ENCODE peak calls at places on chromosomes 3 and 15, in seven cellular contexts. U, Q, S, M, H, I and E are unnamed samples.

GRCh38 chr3:99172736-99173657 is 271.5 kb upstream of the DCBLD2 start:
- DNase-seq in I (peak), S (no peak), M (no peak), H (peak), U (no peak), Q (peak), E (peak)

GRCh38 chr15:31352911-31353811 is 26.5 kb downstream of the KLF13 start:
- DNase-seq in H (peak), M (peak), Q (no peak), S (peak), U (no peak), I (peak), E (peak)

GRCh38 chr3:194328080-194328571 is 23.0 kb downstream of the CPN2 start:
- DNase-seq in S (no peak), Q (peak), U (no peak), M (no peak), H (peak), I (no peak), E (peak)

GRCh38 chr3:150220791-150221190 is 187.3 kb upstream of the TSC22D2 start:
- DNase-seq in M (no peak), U (no peak), S (no peak), H (no peak), Q (no peak), I (no peak), E (peak)

GRCh38 chr3:154244644-154245043 is 79.6 kb downstream of the DHX36 start:
- DNase-seq in M (no peak), I (no peak), Q (no peak), U (no peak), S (peak), H (no peak), E (peak)

GRCh38 chr3:160184655-160185054 is 40.6 kb upstream of the C3orf80 start:
- DNase-seq in Q (no peak), H (no peak), S (no peak), U (no peak), M (no peak), I (no peak), E (peak)

GRCh38 chr15:96326551-96327154 is 3.8 kb upstream of the NR2F2 start:
- DNase-seq in S (peak), H (no peak), Q (peak), U (no peak), M (no peak), I (no peak), E (peak)

GRCh38 chr15:67839358-67839928 is 402 bp downstream of the RNU6-1 start:
- DNase-seq in Q (no peak), S (no peak), U (no peak), I (no peak), H (peak), M (no peak), E (peak)

GRCh38 chr15:42919794-42920280 is 741 bp downstream of the TTBK2 start:
- DNase-seq in S (peak), M (no peak), Q (peak), I (peak), U (no peak), H (peak), E (peak)

GRCh38 chr3:122786067-122786466 is 7.6 kb downstream of the HSPBAP1 start:
- DNase-seq in I (no peak), S (no peak), H (no peak), U (no peak), Q (no peak), M (no peak), E (peak)

GRCh38 chr3:42880183-42880582 is 4.5 kb upstream of the CYP8B1 start:
- DNase-seq in H (no peak), I (no peak), M (no peak), Q (no peak), S (no peak), U (no peak), E (no peak)

GRCh38 chr3:42702066-42702951 is at the start of gene HHATL:
- DNase-seq in H (no peak), M (no peak), S (peak), I (no peak), U (no peak), Q (peak), E (no peak)

GRCh38 chr15:90062023-90062728 is 40.1 kb downstream of the IDH2 start:
- DNase-seq in M (no peak), U (no peak), S (no peak), H (peak), Q (peak), I (no peak), E (no peak)

GRCh38 chr3:187183210-187183862 is 13.9 kb upstream of the RTP1 start:
- DNase-seq in U (no peak), S (no peak), H (no peak), M (no peak), I (no peak), Q (peak), E (peak)

GRCh38 chr3:126524429-126524988 is 554 bp downstream of the CHST13 start:
- DNase-seq in H (peak), U (no peak), I (no peak), S (no peak), M (no peak), Q (peak), E (peak)

GRCh38 chr15:35973019-35973418 is 427.1 kb upstream of the DPH6 start:
- DNase-seq in I (no peak), S (no peak), M (no peak), U (no peak), H (no peak), Q (no peak), E (no peak)

GRCh38 chr3:159237221-159237620 is 435.4 kb downstream of the MFSD1 start:
- DNase-seq in H (no peak), I (no peak), Q (no peak), S (no peak), M (no peak), U (no peak), E (peak)

GRCh38 chr3:65284971-65285370 is 597.2 kb upstream of the ADAMTS9 start:
- DNase-seq in U (no peak), I (no peak), H (peak), Q (no peak), M (no peak), S (no peak), E (no peak)

GRCh38 chr3:123258811-123259420 is 57.2 kb downstream of the SEC22A start:
- DNase-seq in I (no peak), M (no peak), S (no peak), U (no peak), Q (no peak), H (peak), E (peak)

GRCh38 chr3:115710799-115711198 is 87.5 kb downstream of the GAP43 start:
- DNase-seq in U (no peak), I (no peak), S (no peak), Q (no peak), M (no peak), H (no peak), E (peak)

GRCh38 chr15:96331141-96331941 is 841 bp downstream of the NR2F2 start:
- DNase-seq in Q (peak), H (peak), M (no peak), S (peak), U (no peak), I (no peak), E (peak)

GRCh38 chr15:73715417-73715816 is 31.2 kb downstream of the CD276 start:
- DNase-seq in Q (no peak), I (no peak), H (no peak), M (no peak), U (no peak), S (no peak), E (no peak)

GRCh38 chr3:14766428-14767244 is 52.1 kb upstream of the FGD5 start:
- DNase-seq in U (no peak), Q (peak), I (peak), S (peak), M (no peak), H (no peak), E (no peak)

GRCh38 chr15:80925597-80926059 is 64.0 kb downstream of the MESD start:
- DNase-seq in M (no peak), S (no peak), Q (no peak), H (no peak), U (no peak), I (no peak), E (no peak)

GRCh38 chr3:195168009-195168759 is 102.8 kb downstream of the XXYLT1 start:
- DNase-seq in S (peak), I (no peak), H (no peak), U (no peak), M (no peak), Q (no peak), E (no peak)

GRCh38 chr15:29420188-29420587 is 150.6 kb upstream of the NSMCE3 start:
- DNase-seq in Q (no peak), I (no peak), S (no peak), M (no peak), H (no peak), U (no peak), E (no peak)

GRCh38 chr3:166860217-166860616 is 519.9 kb downstream of the ZBBX start:
- DNase-seq in Q (no peak), I (no peak), M (no peak), U (no peak), H (no peak), S (no peak), E (no peak)

GRCh38 chr3:171801738-171802600 is 8.3 kb downstream of the PLD1 start:
- DNase-seq in I (no peak), M (no peak), S (no peak), U (no peak), H (no peak), Q (no peak), E (peak)

GRCh38 chr3:123169492-123169929 is 32.2 kb upstream of the SEC22A start:
- DNase-seq in U (no peak), Q (no peak), I (no peak), H (no peak), S (no peak), M (no peak), E (peak)

GRCh38 chr15:69637818-69638217 is 185.2 kb downstream of the RPLP1 start:
- DNase-seq in H (no peak), M (no peak), I (no peak), Q (no peak), U (no peak), S (no peak), E (no peak)

GRCh38 chr15:53506370-53506769 is 253.1 kb downstream of the WDR72 start:
- DNase-seq in H (no peak), M (no peak), U (no peak), Q (no peak), S (no peak), I (no peak), E (no peak)

GRCh38 chr3:69739204-69740102 is at the start of gene MITF:
- DNase-seq in Q (peak), H (peak), S (peak), I (peak), M (no peak), U (peak), E (peak)